ENCODE peak calls at places on chromosomes 16 and 17, in six cellular contexts. B, K, X, J, D and Q are unnamed samples.

GRCh38 chr17:6361733-6362132 is 73.2 kb downstream of the AIPL1 start:
- DNase-seq in K (no peak), J (peak), B (peak), D (no peak), X (no peak), Q (peak)

GRCh38 chr17:3475155-3475808 is 515 bp upstream of the ASPA start:
- DNase-seq in B (no peak), J (no peak), D (peak), K (no peak), X (no peak), Q (no peak)

GRCh38 chr17:36674278-36674650 is 72.9 kb downstream of the MRM1 start:
- DNase-seq in B (no peak), D (no peak), K (no peak), J (no peak), X (no peak), Q (no peak)

GRCh38 chr17:30921544-30922196 is at the start of gene ADAP2:
- DNase-seq in D (peak), B (peak), J (no peak), K (no peak), X (no peak), Q (no peak)

GRCh38 chr16:62022688-62023087 is 13.6 kb downstream of the CDH8 start:
- DNase-seq in D (no peak), B (no peak), K (no peak), X (no peak), J (no peak), Q (no peak)

GRCh38 chr16:11583171-11583570 is 3.5 kb downstream of the LITAF start:
- DNase-seq in X (peak), J (no peak), B (no peak), D (no peak), K (no peak), Q (no peak)

GRCh38 chr16:52463904-52464303 is 83.0 kb downstream of the TOX3 start:
- DNase-seq in D (no peak), X (no peak), J (no peak), K (no peak), B (no peak), Q (no peak)

GRCh38 chr17:61325382-61326073 is 74.1 kb upstream of the TBX2 start:
- DNase-seq in B (no peak), D (no peak), J (no peak), K (no peak), X (no peak), Q (no peak)

GRCh38 chr17:60773552-60773951 is 95.9 kb downstream of the BCAS3 start:
- DNase-seq in K (no peak), J (no peak), D (no peak), X (no peak), B (no peak), Q (no peak)

GRCh38 chr16:69727916-69728270 is 1.5 kb upstream of the NQO1 start:
- DNase-seq in B (no peak), J (no peak), K (no peak), X (no peak), D (no peak), Q (no peak)

GRCh38 chr16:73714976-73715375 is 581.6 kb upstream of the PSMD7 start:
- DNase-seq in J (peak), X (no peak), K (no peak), D (no peak), B (no peak), Q (no peak)

GRCh38 chr16:67470314-67470713 is 10.6 kb downstream of the ATP6V0D1 start:
- DNase-seq in K (no peak), X (no peak), J (no peak), D (peak), B (no peak), Q (no peak)

GRCh38 chr16:74887084-74887483 is 97.8 kb downstream of the WDR59 start:
- DNase-seq in D (no peak), K (no peak), X (no peak), B (no peak), J (no peak), Q (no peak)

GRCh38 chr16:17729820-17730219 is 259.1 kb upstream of the XYLT1 start:
- DNase-seq in D (no peak), J (no peak), B (no peak), K (no peak), X (no peak), Q (no peak)

GRCh38 chr16:79355600-79356358 is 244.8 kb downstream of the MAF start:
- DNase-seq in K (no peak), D (no peak), X (no peak), B (no peak), J (no peak), Q (no peak)

GRCh38 chr16:67278773-67279295 is 498 bp upstream of the PLEKHG4 start:
- DNase-seq in X (no peak), B (peak), J (no peak), K (no peak), D (no peak), Q (no peak)

GRCh38 chr16:4608704-4608980 is 6.0 kb downstream of the UBALD1 start:
- DNase-seq in J (no peak), K (no peak), D (no peak), X (no peak), B (no peak), Q (no peak)

GRCh38 chr17:12352127-12352526 is 313.6 kb upstream of the MYOCD start:
- DNase-seq in X (no peak), K (no peak), D (no peak), B (no peak), J (no peak), Q (no peak)

GRCh38 chr16:50636865-50637374 is 44.2 kb downstream of the SNX20 start:
- DNase-seq in K (no peak), X (no peak), D (no peak), J (no peak), B (no peak), Q (no peak)

GRCh38 chr17:78267257-78268073 is 36.0 kb downstream of the TMEM235 start:
- DNase-seq in D (no peak), J (no peak), K (no peak), X (no peak), B (no peak), Q (no peak)

GRCh38 chr17:5561736-5562135 is 22.6 kb downstream of the NLRP1 start:
- DNase-seq in D (no peak), X (no peak), B (no peak), J (no peak), K (no peak), Q (peak)

GRCh38 chr17:4086041-4086483 is 56.8 kb downstream of the ZZEF1 start:
- DNase-seq in J (no peak), X (no peak), K (no peak), D (no peak), B (no peak), Q (no peak)

GRCh38 chr17:7650509-7651096 is at the start of gene ATP1B2:
- DNase-seq in B (peak), D (peak), J (no peak), X (no peak), K (no peak), Q (no peak)

GRCh38 chr16:8730335-8730915 is 56.0 kb downstream of the ABAT start:
- DNase-seq in X (no peak), D (peak), K (no peak), B (no peak), J (no peak), Q (no peak)

GRCh38 chr17:73474370-73474988 is 162.7 kb upstream of the CDC42EP4 start:
- DNase-seq in D (no peak), X (peak), J (no peak), K (peak), B (peak), Q (no peak)

GRCh38 chr17:17485420-17485819 is 8.6 kb downstream of the MED9 start:
- DNase-seq in B (no peak), K (no peak), J (no peak), D (no peak), X (no peak), Q (no peak)

GRCh38 chr16:57231821-57232350 is 13.2 kb upstream of the ARL2BP start:
- DNase-seq in B (no peak), D (no peak), K (no peak), X (no peak), J (no peak), Q (no peak)

DNA sequence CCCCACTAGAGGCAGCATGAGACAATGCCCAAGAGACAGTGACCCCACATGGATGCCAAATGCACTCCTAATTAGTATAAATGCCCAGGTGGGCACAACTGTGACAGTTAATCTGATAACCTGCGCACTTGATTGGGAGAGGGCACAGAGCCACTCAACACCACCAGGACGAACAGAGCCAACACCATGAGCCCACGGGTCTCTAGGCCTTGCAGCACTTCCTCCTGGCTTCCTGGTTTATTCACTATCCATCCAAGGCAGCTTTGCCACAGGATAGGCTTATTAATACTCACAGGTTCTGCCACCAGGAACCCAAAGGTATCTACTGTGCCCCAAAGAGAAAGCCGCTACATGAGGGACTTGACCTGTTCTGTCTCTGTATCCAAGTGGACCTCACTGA is 14.9 kb downstream of the AXIN2 start:
- DNase-seq in D (no peak), X (no peak), K (no peak), B (no peak), J (no peak), Q (no peak)
- TF ChIP-seq CTCF in D (no peak), X (no peak), K (no peak), B (no peak), J (no peak), Q (no peak)

GRCh38 chr16:77784441-77785356 is 3.7 kb upstream of the VAT1L start:
- DNase-seq in X (no peak), B (no peak), J (no peak), K (no peak), D (no peak), Q (no peak)
- TF ChIP-seq CTCF in X (peak), B (no peak), J (peak), K (peak), D (peak), Q (peak)

DNA sequence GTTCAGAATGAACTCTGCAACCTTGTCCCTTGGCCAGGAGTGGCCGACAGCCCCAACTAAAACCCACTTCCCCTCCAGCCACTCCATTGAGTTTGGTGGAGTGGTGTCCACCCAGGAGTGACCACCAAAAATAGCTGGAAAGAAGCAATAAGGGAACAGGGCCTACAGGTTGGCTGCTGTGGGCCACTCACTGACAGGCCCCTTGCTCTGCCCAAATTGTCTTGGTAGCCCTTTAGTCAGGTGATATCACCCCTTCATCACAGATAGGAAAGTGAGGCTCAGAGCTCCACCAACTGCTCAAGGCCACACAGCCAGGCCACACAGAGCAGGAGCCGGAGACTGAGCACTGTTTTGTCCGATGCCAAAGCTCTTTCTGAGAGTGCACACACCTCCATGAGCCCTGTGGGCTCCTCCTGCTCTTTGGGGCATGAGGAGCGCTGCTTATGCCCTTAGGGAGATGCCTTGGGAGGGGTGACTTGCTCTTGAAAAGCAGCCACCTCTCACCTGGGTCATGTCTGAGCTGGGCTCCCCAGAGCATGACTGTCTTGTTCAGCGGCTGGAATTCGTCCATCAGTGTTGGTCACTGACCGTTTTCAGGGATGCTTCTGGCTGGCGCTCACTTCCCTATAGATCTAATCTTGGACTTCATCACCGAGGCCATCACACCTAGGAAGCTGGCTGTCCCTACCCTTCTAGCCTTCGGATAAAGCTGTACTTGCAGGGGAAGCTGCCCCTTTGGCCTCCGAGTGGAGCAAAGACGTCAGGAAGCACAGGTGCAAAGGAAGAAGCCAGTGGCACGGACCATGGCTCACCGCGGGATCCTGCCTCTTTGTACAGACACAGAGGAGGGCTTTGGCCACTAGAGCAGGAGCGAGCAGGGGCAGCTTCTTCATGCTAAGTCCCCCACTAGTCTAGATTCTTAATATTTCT is 186.0 kb upstream of the ZNF469 start:
- DNase-seq in D (no peak), J (peak), K (no peak), X (no peak), B (no peak), Q (peak)
- TF ChIP-seq CTCF in D (no peak), J (no peak), K (no peak), X (no peak), B (no peak), Q (no peak)

GRCh38 chr16:56202036-56202435 is 10.7 kb downstream of the GNAO1 start:
- DNase-seq in B (no peak), X (no peak), K (no peak), D (peak), J (no peak), Q (no peak)

GRCh38 chr16:56204836-56205235 is 13.5 kb downstream of the GNAO1 start:
- DNase-seq in K (no peak), D (no peak), X (no peak), B (no peak), J (no peak), Q (no peak)

GRCh38 chr16:56201030-56201429 is 9.7 kb downstream of the GNAO1 start:
- DNase-seq in J (peak), D (no peak), B (no peak), K (no peak), X (no peak), Q (no peak)

GRCh38 chr16:56199164-56199563 is 7.9 kb downstream of the GNAO1 start:
- DNase-seq in J (peak), K (no peak), B (no peak), X (no peak), D (no peak), Q (no peak)

DNA sequence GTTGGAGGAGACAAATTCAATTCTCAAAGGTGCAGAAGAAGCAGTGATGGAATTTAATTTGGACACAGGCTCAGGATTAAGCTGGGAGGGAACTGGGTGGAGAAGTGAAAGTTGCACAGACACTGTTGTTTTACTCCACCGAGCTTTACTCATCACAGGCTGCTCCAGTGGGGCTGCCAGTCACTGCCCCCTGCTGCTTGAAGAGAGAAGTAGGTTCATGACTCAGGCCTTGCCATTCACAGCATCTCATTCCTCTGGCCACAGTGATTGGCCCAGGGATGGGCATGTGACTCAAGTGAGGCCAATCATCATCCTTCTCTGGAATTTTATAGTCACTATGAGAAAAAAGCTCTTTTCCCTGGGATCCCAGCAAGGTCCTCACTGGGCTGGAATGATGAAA is 11.8 kb downstream of the GNAO1 start:
- DNase-seq in D (no peak), X (no peak), B (peak), J (no peak), K (no peak), Q (no peak)
- TF ChIP-seq CTCF in D (peak), X (peak), B (no peak), J (no peak), K (no peak), Q (no peak)

GRCh38 chr16:84648595-84649510 is 542 bp downstream of the KLHL36 start:
- DNase-seq in K (no peak), B (peak), X (no peak), J (no peak), D (peak), Q (no peak)

GRCh38 chr16:84643677-84644076 is 4.6 kb upstream of the KLHL36 start:
- DNase-seq in D (no peak), X (no peak), K (no peak), B (no peak), J (no peak), Q (no peak)

GRCh38 chr16:84650062-84650991 is 2.0 kb downstream of the KLHL36 start:
- DNase-seq in D (no peak), K (no peak), J (no peak), B (peak), X (peak), Q (no peak)

GRCh38 chr16:84649511-84649861 is 1.2 kb downstream of the KLHL36 start:
- DNase-seq in D (no peak), K (no peak), X (no peak), B (no peak), J (no peak), Q (no peak)

GRCh38 chr16:84647830-84648594 is at the start of gene KLHL36:
- DNase-seq in D (peak), J (no peak), K (no peak), X (no peak), B (peak), Q (no peak)
- TF ChIP-seq CTCF in D (no peak), J (no peak), K (no peak), X (no peak), B (no peak), Q (no peak)

DNA sequence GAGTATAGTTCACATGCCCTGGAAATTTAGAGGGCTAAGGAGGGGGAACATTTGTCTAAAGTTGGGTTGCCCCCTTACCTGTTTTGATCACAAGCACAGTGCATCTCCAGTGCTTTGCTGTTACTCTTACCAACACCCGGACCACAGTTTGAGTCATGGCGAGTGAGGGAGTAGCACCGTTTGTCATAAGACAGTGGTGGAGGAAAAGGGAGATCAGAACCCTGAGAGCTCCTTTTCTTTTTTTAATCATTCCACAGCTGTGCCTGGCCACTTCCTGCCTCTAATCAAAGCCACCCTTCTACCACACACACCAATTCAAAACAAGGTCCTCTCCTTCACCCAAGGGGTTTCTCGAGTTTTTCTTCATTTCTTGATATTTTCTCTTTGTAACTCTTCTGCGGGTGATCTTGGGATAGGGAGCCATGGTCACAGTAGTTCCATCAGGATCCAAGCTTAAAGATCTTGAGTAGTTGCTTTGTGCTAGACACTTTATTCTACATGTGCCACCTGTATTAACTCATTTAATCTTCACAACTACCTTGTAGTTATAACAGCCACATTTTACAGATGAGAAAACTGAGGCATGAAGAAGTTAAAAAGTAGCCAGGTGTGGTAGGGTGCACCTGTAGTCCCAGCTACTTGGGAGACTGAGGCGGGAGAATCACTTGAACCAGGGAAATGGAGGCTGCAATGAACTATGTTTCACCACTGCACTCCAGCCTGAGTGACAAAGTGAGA is 5.0 kb upstream of the MYL4 start:
- DNase-seq in D (no peak), K (no peak), J (no peak), B (no peak), X (no peak), Q (no peak)
- TF ChIP-seq CTCF in D (no peak), K (no peak), J (no peak), B (no peak), X (no peak), Q (no peak)

DNA sequence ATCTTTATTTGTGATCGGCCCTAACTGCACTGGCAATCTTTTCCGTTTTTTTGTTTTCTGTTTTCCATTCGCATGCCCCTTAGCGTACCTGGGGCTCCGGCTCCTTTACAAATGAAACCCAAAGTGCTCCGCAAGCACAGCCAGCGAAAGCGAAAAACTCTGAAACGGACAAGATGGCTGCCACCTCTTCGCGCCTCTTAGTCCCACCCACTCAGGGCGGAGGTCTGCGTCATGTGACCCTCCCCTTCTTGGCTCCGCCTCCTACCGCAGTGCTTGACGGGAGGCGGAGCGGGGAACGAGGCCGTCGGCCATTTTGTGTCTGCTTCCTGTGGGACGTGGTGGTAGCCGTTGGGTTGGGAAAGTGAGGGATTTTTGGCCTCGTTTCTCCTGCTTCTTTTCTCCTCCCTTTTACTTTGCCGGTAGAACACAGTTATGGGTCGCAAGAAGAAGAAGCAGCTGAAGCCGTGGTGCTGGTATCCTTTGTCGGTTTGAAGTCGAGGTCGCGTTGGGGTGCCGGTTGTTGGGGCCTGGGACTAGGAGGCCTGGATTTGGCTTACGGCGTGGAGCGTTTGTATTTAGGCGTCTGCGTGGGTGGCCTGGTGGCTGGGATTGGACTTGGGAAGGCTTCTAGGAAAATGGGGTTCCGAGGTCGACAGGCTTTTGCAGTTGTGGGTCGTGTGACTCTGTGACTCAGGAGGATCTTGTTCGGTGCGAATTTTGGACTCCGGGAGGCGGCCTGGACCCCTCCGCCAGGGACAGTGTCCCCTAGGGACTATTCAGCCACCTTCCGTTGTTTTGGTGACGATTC is at the start of gene ZNF207:
- DNase-seq in B (peak), K (peak), X (peak), D (peak), J (peak), Q (peak)
- TF ChIP-seq CTCF in B (no peak), K (no peak), X (no peak), D (no peak), J (no peak), Q (no peak)